ENCODE peak calls at places on chromosomes 5 and 9, in four cellular contexts. H is GM12878, F is HepG2, C is K562. Q is an unnamed sample.

GRCh38 chr9:121656941-121657340 is 5.5 kb downstream of the DAB2IP start:
- DNase-seq in H (no peak), F (no peak), C (no peak), Q (no peak)

GRCh38 chr9:93645921-93646639 is 69.7 kb downstream of the PHF2 start:
- DNase-seq in H (no peak), F (no peak), C (no peak), Q (no peak)

GRCh38 chr5:102711525-102712240 is 43.4 kb upstream of the PAM start:
- DNase-seq in H (no peak), F (no peak), C (no peak), Q (no peak)

GRCh38 chr5:758698-759053 is 25.9 kb downstream of the ZDHHC11B start:
- DNase-seq in H (no peak), F (no peak), C (no peak), Q (no peak)

GRCh38 chr5:581941-582340 is 30.2 kb upstream of the CEP72 start:
- DNase-seq in H (no peak), F (no peak), C (no peak), Q (no peak)

GRCh38 chr5:107376546-107377276 is 294.0 kb downstream of the EFNA5 start:
- DNase-seq in H (no peak), F (no peak), C (no peak), Q (no peak)

GRCh38 chr9:73154760-73155159 is 3.1 kb downstream of the ANXA1 start:
- DNase-seq in H (no peak), F (no peak), C (no peak), Q (no peak)

GRCh38 chr5:143843461-143843860 is 31.5 kb downstream of the HMHB1 start:
- DNase-seq in H (no peak), F (no peak), C (no peak), Q (no peak)

GRCh38 chr5:157800109-157800508 is 56.6 kb downstream of the LSM11 start:
- DNase-seq in H (no peak), F (no peak), C (no peak), Q (no peak)

GRCh38 chr5:124689653-124690052 is 56.8 kb downstream of the ZNF608 start:
- DNase-seq in H (no peak), F (no peak), C (no peak), Q (no peak)

GRCh38 chr5:167284491-167284890 is 1007.0 kb upstream of the WWC1 start:
- DNase-seq in H (no peak), F (no peak), C (no peak), Q (no peak)

GRCh38 chr9:113456235-113456634 is 7.3 kb upstream of the RGS3 start:
- DNase-seq in H (no peak), F (peak), C (no peak), Q (no peak)

GRCh38 chr5:20231040-20231439 is 243.0 kb upstream of the CDH18 start:
- DNase-seq in H (no peak), F (no peak), C (no peak), Q (no peak)

GRCh38 chr5:170478306-170478705 is 25.5 kb upstream of the KCNIP1 start:
- DNase-seq in H (no peak), F (no peak), C (no peak), Q (no peak)

GRCh38 chr5:1415626-1416360 is 29.4 kb downstream of the SLC6A3 start:
- DNase-seq in H (no peak), F (no peak), C (no peak), Q (no peak)

GRCh38 chr9:124389146-124389939 is 25.9 kb downstream of the PSMB7 start:
- DNase-seq in H (no peak), F (no peak), C (no peak), Q (no peak)

GRCh38 chr5:168434746-168435321 is 51.4 kb upstream of the RARS1 start:
- DNase-seq in H (no peak), F (no peak), C (no peak), Q (no peak)

GRCh38 chr5:53884844-53885243 is 324.4 kb downstream of the NDUFS4 start:
- DNase-seq in H (no peak), F (no peak), C (no peak), Q (no peak)

GRCh38 chr9:87887661-87888480 is 5.2 kb downstream of the SPATA31E1 start:
- DNase-seq in H (no peak), F (no peak), C (no peak), Q (no peak)

GRCh38 chr9:78860806-78861475 is 564.0 kb downstream of the PSAT1 start:
- DNase-seq in H (no peak), F (no peak), C (no peak), Q (no peak)

GRCh38 chr9:78605029-78605930 is 308.4 kb downstream of the PSAT1 start:
- DNase-seq in H (no peak), F (no peak), C (no peak), Q (no peak)

GRCh38 chr9:111096051-111096450 is 57.8 kb upstream of the LPAR1 start:
- DNase-seq in H (no peak), F (no peak), C (no peak), Q (no peak)

GRCh38 chr9:92141144-92142129 is 26.2 kb upstream of the SPTLC1 start:
- DNase-seq in H (no peak), F (no peak), C (peak), Q (peak)

GRCh38 chr5:136080113-136080482 is 51.3 kb downstream of the TGFBI start:
- DNase-seq in H (no peak), F (no peak), C (no peak), Q (no peak)

GRCh38 chr9:134158753-134159392 is 5.5 kb downstream of the RNU6ATAC start:
- DNase-seq in H (no peak), F (no peak), C (no peak), Q (no peak)

GRCh38 chr5:158287643-158288228 is 428.8 kb upstream of the CLINT1 start:
- DNase-seq in H (no peak), F (no peak), C (no peak), Q (no peak)

GRCh38 chr9:83219154-83219923 is 156.4 kb upstream of the RASEF start:
- DNase-seq in H (no peak), F (peak), C (no peak), Q (peak)

GRCh38 chr9:83219924-83220438 is 157.0 kb upstream of the RASEF start:
- DNase-seq in H (no peak), F (no peak), C (no peak), Q (no peak)

GRCh38 chr9:83218411-83219090 is 155.6 kb upstream of the RASEF start:
- DNase-seq in H (no peak), F (no peak), C (no peak), Q (no peak)

GRCh38 chr9:83220737-83221136 is 157.8 kb upstream of the RASEF start:
- DNase-seq in H (peak), F (peak), C (no peak), Q (no peak)
- TF ChIP-seq GABPA in H (no peak), F (no peak), C (no peak), Q (no peak)

DNA sequence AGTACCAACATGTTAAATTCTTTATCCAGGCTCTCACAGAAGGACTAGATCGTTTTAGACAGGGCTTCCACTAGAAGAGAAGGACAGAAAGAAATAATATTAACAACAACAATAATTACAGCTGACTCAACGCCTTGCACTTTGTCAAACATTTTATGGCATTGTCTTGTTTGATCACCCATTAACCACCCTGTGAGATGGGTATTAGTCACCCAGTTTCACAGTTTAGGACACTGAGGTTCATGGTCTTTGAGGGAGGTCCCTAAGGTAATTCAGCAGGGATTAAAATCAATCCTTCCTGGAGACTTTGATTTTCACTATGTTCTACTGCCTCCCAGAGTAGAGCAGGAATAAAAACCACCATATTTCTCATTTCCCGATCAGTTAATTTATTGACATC is 51.4 kb upstream of the BNC2 start:
- DNase-seq in H (no peak), F (no peak), C (no peak), Q (no peak)
- TF ChIP-seq NFIC in H (no peak), F (no peak), C (no peak), Q (no peak)

DNA sequence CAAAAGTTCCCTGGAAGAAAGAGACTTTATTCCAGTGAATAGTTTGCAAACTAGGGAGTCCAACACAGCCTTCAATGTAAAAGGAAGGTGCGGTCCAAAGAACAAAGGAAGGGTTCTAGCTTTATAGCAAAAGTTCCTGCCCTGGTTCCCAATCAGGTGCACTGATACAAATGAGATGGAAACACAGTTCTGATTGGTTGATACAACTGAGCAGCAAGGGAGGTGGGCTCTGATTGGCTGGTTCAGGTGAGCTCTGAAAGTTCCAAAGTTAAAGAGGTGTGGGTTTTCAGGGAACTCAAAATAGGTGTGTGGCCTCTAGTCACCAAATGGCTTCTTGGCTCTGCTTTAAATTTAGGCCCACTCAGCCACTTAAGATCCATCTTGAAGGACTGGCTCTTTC is 43.1 kb downstream of the P4HA2 start:
- DNase-seq in H (no peak), F (peak), C (peak), Q (peak)
- TF ChIP-seq GABPA in H (no peak), F (no peak), C (no peak), Q (no peak)

DNA sequence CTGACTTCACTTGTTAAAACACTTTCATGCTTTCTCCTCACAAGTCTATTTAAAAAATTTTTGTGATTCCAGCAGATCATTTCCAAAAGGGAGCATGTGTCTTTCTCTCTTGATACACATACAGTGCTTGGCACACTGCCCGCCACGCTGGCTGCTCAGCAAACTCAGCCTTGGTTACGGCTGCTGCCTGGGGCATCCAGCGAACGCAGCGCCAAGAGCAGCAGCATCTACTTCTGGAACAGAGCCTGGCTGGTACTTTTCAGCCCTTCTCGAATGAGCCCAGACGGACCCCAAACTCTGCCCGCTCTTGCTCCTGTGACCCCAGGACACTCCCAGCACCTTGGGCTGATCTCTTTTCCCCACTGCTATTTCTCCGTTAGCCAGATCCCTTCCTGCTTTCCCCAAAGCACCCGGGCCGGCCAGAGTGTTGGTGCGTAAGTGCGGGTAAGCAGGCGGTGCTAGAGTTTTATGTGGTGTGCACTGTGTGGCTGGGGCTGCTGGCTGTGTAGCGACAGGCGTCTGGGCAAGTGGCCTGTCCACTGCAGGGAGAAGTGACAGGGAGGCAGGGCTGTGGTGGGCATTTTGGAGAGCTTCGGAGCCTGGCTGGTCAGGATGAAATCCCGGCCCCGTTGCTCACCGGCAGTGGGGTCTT is 73.2 kb downstream of the SH3PXD2B start:
- DNase-seq in H (no peak), F (no peak), C (no peak), Q (peak)
- TF ChIP-seq NFIC in H (no peak), F (no peak), C (no peak), Q (no peak)

GRCh38 chr5:89218364-89218763 is 335.4 kb upstream of the MEF2C start:
- DNase-seq in H (no peak), F (no peak), C (no peak), Q (no peak)

GRCh38 chr5:89208392-89208791 is 325.4 kb upstream of the MEF2C start:
- DNase-seq in H (no peak), F (no peak), C (no peak), Q (no peak)

GRCh38 chr5:89211836-89212235 is 328.9 kb upstream of the MEF2C start:
- DNase-seq in H (no peak), F (no peak), C (no peak), Q (no peak)

GRCh38 chr5:89213584-89213983 is 330.6 kb upstream of the MEF2C start:
- DNase-seq in H (no peak), F (no peak), C (no peak), Q (no peak)
- TF ChIP-seq GABPA in H (no peak), F (no peak), C (no peak), Q (no peak)

GRCh38 chr5:138024117-138024516 is 8.8 kb downstream of the FAM13B start:
- DNase-seq in H (no peak), F (no peak), C (no peak), Q (no peak)

GRCh38 chr5:138025285-138025684 is 7.6 kb downstream of the FAM13B start:
- DNase-seq in H (no peak), F (no peak), C (no peak), Q (no peak)

GRCh38 chr5:138021771-138022170 is 11.1 kb downstream of the FAM13B start:
- DNase-seq in H (no peak), F (no peak), C (no peak), Q (no peak)

GRCh38 chr5:138018844-138019243 is 14.0 kb downstream of the FAM13B start:
- DNase-seq in H (no peak), F (peak), C (no peak), Q (no peak)

DNA sequence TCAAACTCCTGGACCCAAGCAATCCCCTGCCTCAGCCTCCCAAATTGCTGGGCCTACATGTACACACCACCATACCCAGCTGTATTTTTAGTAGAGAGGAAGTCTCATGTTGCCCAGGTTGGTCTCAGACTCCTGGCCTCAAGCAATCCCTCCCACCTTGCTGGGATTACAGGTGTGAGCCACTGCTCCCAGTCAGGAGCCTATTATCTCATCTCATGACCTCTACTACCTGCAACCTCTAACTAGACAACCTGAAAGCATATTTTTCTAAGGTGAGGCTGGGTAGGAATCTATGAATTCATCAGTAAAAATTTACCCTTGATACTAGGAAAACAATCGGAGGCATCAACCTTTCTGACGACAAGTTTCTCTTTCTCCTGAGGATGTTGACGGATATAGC is 10.0 kb downstream of the FAM13B start:
- DNase-seq in H (no peak), F (no peak), C (no peak), Q (no peak)
- TF ChIP-seq NFIC in H (no peak), F (no peak), C (no peak), Q (no peak)

GRCh38 chr5:33671700-33672291 is 220.0 kb downstream of the ADAMTS12 start:
- DNase-seq in H (no peak), F (no peak), C (no peak), Q (no peak)
- TF ChIP-seq GABPA in H (no peak), F (no peak), C (no peak), Q (no peak)

GRCh38 chr5:114408847-114409246 is 47.0 kb downstream of the KCNN2 start:
- DNase-seq in H (no peak), F (no peak), C (no peak), Q (no peak)

GRCh38 chr5:114416254-114416653 is 54.4 kb downstream of the KCNN2 start:
- DNase-seq in H (no peak), F (no peak), C (no peak), Q (no peak)

GRCh38 chr5:114411380-114411931 is 49.6 kb downstream of the KCNN2 start:
- DNase-seq in H (no peak), F (no peak), C (no peak), Q (no peak)

GRCh38 chr5:114407783-114408182 is 45.9 kb downstream of the KCNN2 start:
- DNase-seq in H (peak), F (no peak), C (no peak), Q (no peak)

DNA sequence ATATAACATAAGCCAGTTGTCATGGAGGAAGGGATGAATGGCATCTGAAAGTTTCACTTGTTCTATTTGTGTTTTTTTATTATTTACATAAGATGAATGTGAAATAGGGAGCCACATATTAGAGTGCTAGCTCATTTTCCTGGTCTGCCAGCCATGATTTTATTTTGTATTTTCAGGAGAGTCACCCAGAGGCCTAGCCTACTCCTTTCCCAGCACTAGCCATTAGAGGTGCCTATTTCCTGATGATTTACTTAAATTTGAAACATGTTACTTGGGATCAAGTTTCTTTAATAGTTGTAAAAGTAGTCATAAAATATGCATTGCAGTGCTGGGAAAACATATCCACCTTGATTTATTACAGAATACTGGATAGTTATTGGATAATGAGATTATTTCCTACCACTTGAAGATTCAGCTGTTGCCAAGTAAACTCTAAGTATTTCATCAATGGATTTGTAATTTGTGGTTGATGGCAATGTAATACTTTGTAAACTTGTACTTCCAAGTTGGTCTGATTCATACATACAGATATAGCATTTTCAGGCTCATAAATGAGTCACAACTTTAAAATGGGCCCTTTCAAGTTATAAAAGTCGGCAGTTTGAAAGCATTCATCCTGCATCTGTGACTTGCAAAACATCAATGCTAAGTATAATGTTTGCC is 50.8 kb downstream of the KCNN2 start:
- DNase-seq in H (no peak), F (no peak), C (no peak), Q (no peak)
- TF ChIP-seq NFIC in H (peak), F (no peak), C (no peak), Q (no peak)